ENCODE peak calls at places on chromosomes 12 and 14, in five cellular contexts. G, V, U, P and S are unnamed samples.

GRCh38 chr12:107844312-107844921 is 69.9 kb downstream of the ASCL4 start:
- DNase-seq in G (peak), V (peak), U (no peak), P (no peak), S (no peak)

GRCh38 chr12:42918387-42918786 is 328.8 kb upstream of the PRICKLE1 start:
- DNase-seq in G (no peak), V (no peak), U (no peak), P (no peak), S (no peak)

GRCh38 chr12:123533672-123534643 is at the start of gene RILPL1:
- DNase-seq in G (peak), V (peak), U (peak), P (peak), S (peak)

GRCh38 chr14:75426332-75427125 is 1.3 kb upstream of the JDP2 start:
- DNase-seq in G (no peak), V (no peak), U (no peak), P (no peak), S (no peak)

GRCh38 chr14:104224516-104225281 is 86.3 kb downstream of the KIF26A start:
- DNase-seq in G (peak), V (no peak), U (no peak), P (no peak), S (no peak)

GRCh38 chr14:71733210-71733883 is 198.9 kb upstream of the RGS6 start:
- DNase-seq in G (no peak), V (no peak), U (no peak), P (no peak), S (no peak)

GRCh38 chr12:95551305-95551704 is at the start of gene USP44:
- DNase-seq in G (peak), V (no peak), U (no peak), P (no peak), S (peak)

GRCh38 chr14:103398427-103399195 is 13.4 kb downstream of the MARK3 start:
- DNase-seq in G (no peak), V (peak), U (no peak), P (no peak), S (no peak)

GRCh38 chr12:113088971-113089756 is 32.6 kb downstream of the DTX1 start:
- DNase-seq in G (no peak), V (no peak), U (peak), P (no peak), S (no peak)